ENCODE peak calls at places on chromosomes 11 and 22, in seven cellular contexts. O is activated effector memory CD4-positive, alpha-beta T cell treated with Interleukin-2 at 50 U/mL for 16 hours; X is fibroblast of the conjunctiva; L is activated CD4-positive, CD25-positive, alpha-beta regulatory T cell; C is GM04503; Z is astrocyte of the cerebellum; A is fibroblast of mammary gland. Q is an unnamed sample.

GRCh38 chr11:91173701-91174100 is 950.9 kb upstream of the CHORDC1 start:
- DNase-seq in O (no peak), X (no peak), L (no peak), C (no peak), Z (peak), A (peak), Q (no peak)

GRCh38 chr11:71247551-71248250 is 4.7 kb downstream of the SHANK2 start:
- DNase-seq in O (no peak), X (no peak), L (no peak), C (no peak), Z (no peak), A (no peak), Q (no peak)

GRCh38 chr22:22200569-22201184 is 43.9 kb upstream of the VPREB1 start:
- DNase-seq in O (no peak), X (no peak), L (no peak), C (no peak), Z (no peak), A (no peak), Q (no peak)

GRCh38 chr22:41528132-41528766 is 16.0 kb downstream of the POLR3H start:
- DNase-seq in O (no peak), X (no peak), L (no peak), C (no peak), Z (no peak), A (no peak), Q (no peak)

GRCh38 chr11:133491680-133492383 is 40.5 kb downstream of the OPCML start:
- DNase-seq in O (no peak), X (no peak), L (no peak), C (no peak), Z (no peak), A (no peak), Q (no peak)

GRCh38 chr22:44667829-44668189 is 34.2 kb upstream of the PRR5 start:
- DNase-seq in O (peak), X (no peak), L (peak), C (no peak), Z (no peak), A (no peak), Q (peak)

GRCh38 chr11:122780296-122780949 is 57.9 kb upstream of the CRTAM start:
- DNase-seq in O (no peak), X (no peak), L (no peak), C (no peak), Z (no peak), A (no peak), Q (no peak)

GRCh38 chr11:80603472-80603871 is 1162.6 kb upstream of the TENM4 start:
- DNase-seq in O (no peak), X (no peak), L (no peak), C (no peak), Z (no peak), A (no peak), Q (no peak)